ENCODE peak calls at places on chromosome 1, in four cellular contexts. U, H, Y and P are unnamed samples.

GRCh38 chr1:24966724-24967346 is 36.8 kb upstream of the RUNX3 start:
- DNase-seq in H (peak; percentile 60), U (peak; percentile 81), Y (peak; percentile 73), P (peak; percentile 52)

GRCh38 chr1:151946366-151946764 is 37.1 kb upstream of the THEM4 start:
- DNase-seq in U (no peak), H (no peak), Y (no peak), P (no peak)

GRCh38 chr1:160758525-160758924 is 19.5 kb downstream of the SLAMF7 start:
- DNase-seq in Y (no peak), H (no peak), U (no peak), P (no peak)

GRCh38 chr1:152182431-152182830 is 23.4 kb upstream of the RPTN start:
- DNase-seq in U (peak; percentile 23), H (no peak), Y (no peak), P (no peak)

GRCh38 chr1:144551107-144551542 is 41.6 kb upstream of the PPIAL4F start:
- DNase-seq in Y (no peak), U (no peak), H (peak; percentile 4), P (no peak)

GRCh38 chr1:173868266-173869107 is at the start of gene ZBTB37:
- DNase-seq in H (peak; percentile 97), U (peak; percentile 87), Y (no peak), P (peak; percentile 64)

GRCh38 chr1:178962853-178963810 is 62.6 kb upstream of the FAM20B start:
- DNase-seq in Y (no peak), U (no peak), H (no peak), P (no peak)

GRCh38 chr1:177385760-177386698 is 215.3 kb downstream of the BRINP2 start:
- DNase-seq in Y (peak; percentile 2), H (no peak), U (no peak), P (no peak)

GRCh38 chr1:114725230-114725629 is 8.7 kb upstream of the NRAS start:
- DNase-seq in H (no peak), U (no peak), Y (no peak), P (no peak)

GRCh38 chr1:27968692-27969091 is 8.9 kb downstream of the XKR8 start:
- DNase-seq in H (no peak), Y (no peak), U (no peak), P (no peak)

GRCh38 chr1:210792703-210793102 is 341.2 kb downstream of the KCNH1 start:
- DNase-seq in Y (no peak), U (no peak), H (no peak), P (no peak)
- TF ChIP-seq SPI1 in Y (no peak), U (no peak), H (no peak), P (no peak)

GRCh38 chr1:51950701-51951100 is 39.8 kb downstream of the RAB3B start:
- DNase-seq in U (no peak), Y (no peak), H (no peak), P (no peak)
- TF ChIP-seq SPI1 in U (no peak), Y (no peak), H (no peak), P (no peak)

DNA sequence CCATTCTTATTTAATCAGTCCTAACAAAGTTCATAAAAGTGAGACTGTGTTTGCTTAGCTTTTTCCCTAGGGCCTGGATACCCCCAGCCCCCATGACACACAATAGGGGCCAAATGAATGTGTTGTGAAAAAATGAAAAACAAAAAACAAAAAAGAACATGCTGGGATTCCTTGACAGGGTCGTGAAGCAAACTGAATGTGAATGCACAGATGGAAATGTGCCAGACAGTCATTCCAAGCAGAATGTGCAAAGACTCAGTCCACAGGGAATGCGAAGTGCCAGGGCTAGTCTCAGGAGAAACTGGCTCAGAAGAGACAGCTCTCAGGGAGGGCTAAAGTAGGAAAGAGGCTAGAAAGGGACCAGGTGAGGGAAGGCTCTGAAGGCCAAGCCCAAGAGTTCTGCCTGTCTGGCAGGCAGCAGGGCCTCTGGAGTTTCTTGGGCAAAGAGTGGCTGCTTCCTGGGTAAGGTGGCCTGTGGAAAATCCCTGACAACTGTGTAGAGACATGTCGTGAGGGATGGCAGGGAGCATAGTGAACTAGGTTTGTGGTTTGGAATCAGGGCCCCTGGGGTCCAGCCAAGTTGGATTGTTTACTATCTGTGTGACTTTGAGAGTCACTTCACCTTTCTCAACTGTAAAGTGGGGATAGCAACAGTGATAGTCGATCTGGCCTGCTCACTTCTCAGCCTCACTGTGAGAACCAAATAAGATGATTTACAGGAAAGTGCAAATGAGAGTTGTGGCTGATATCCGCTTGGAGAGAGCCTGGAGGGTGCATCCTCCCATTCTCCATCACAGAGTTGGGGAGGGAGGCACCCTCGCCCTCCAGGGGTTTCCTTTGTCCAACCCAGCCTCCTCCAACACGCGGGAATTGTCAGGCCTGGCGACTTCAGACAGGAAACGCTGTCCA is 1.2 kb upstream of the ADAM15 start:
- DNase-seq in H (no peak), Y (no peak), U (no peak), P (no peak)
- TF ChIP-seq SPI1 in H (no peak), Y (no peak), U (no peak), P (peak; percentile 60)

GRCh38 chr1:55718758-55719671 is 503.9 kb upstream of the USP24 start:
- DNase-seq in U (no peak), Y (no peak), H (no peak), P (no peak)
- TF ChIP-seq SPI1 in U (no peak), Y (no peak), H (no peak), P (no peak)